ENCODE peak calls at places on chromosomes 7 and 10, in six cellular contexts. V is NCI-H146, J is kidney epithelial cell, W is heart right ventricle, E is colonic mucosa, T is SHP77. I is an unnamed sample.

GRCh38 chr10:61313460-61313859 is 139.7 kb downstream of the TMEM26 start:
- DNase-seq in V (no peak), J (no peak), W (no peak), E (no peak), T (no peak), I (no peak)

GRCh38 chr7:129014501-129015101 is 40.3 kb downstream of the TNPO3 start:
- DNase-seq in V (no peak), J (no peak), W (no peak), E (no peak), T (no peak), I (no peak)

GRCh38 chr7:76074972-76075370 is 27.1 kb downstream of the MDH2 start:
- DNase-seq in V (no peak), J (no peak), W (no peak), E (no peak), T (no peak), I (no peak)

GRCh38 chr7:121153995-121154394 is 165.5 kb downstream of the CPED1 start:
- DNase-seq in V (no peak), J (no peak), W (no peak), E (no peak), T (no peak), I (no peak)

GRCh38 chr7:4045975-4046374 is 636.1 kb upstream of the FOXK1 start:
- DNase-seq in V (no peak), J (no peak), W (no peak), E (no peak), T (no peak), I (no peak)

GRCh38 chr7:142332421-142332820 is 74.6 kb upstream of the PRSS58 start:
- DNase-seq in V (no peak), J (no peak), W (no peak), E (no peak), T (no peak), I (no peak)

GRCh38 chr10:79065853-79066252 is 2.9 kb upstream of the ZMIZ1 start:
- DNase-seq in V (no peak), J (no peak), W (peak), E (no peak), T (no peak), I (no peak)

GRCh38 chr7:120053390-120053961 is 219.5 kb upstream of the KCND2 start:
- DNase-seq in V (no peak), J (peak), W (no peak), E (no peak), T (no peak), I (no peak)

GRCh38 chr7:522938-523289 is 3.3 kb upstream of the PDGFA start:
- DNase-seq in V (no peak), J (no peak), W (no peak), E (no peak), T (no peak), I (no peak)

GRCh38 chr7:26423436-26423835 is 131.8 kb downstream of the SNX10 start:
- DNase-seq in V (no peak), J (no peak), W (no peak), E (no peak), T (no peak), I (peak)

GRCh38 chr10:77732213-77733003 is 94.8 kb upstream of the KCNMA1 start:
- DNase-seq in V (no peak), J (no peak), W (no peak), E (no peak), T (no peak), I (no peak)

GRCh38 chr7:25597881-25598456 is 369.7 kb upstream of the NPVF start:
- DNase-seq in V (no peak), J (no peak), W (no peak), E (no peak), T (no peak), I (no peak)

GRCh38 chr10:3780056-3780765 is 4.8 kb downstream of the KLF6 start:
- DNase-seq in V (no peak), J (no peak), W (no peak), E (peak), T (no peak), I (no peak)

GRCh38 chr7:3095046-3095445 is 51.4 kb upstream of the CARD11 start:
- DNase-seq in V (no peak), J (no peak), W (no peak), E (no peak), T (no peak), I (no peak)

GRCh38 chr7:47786557-47787248 is 161.6 kb downstream of the PKD1L1 start:
- DNase-seq in V (no peak), J (peak), W (peak), E (peak), T (peak), I (no peak)

GRCh38 chr10:31101123-31101522 is 69.5 kb upstream of the ZNF438 start:
- DNase-seq in V (no peak), J (peak), W (no peak), E (no peak), T (no peak), I (no peak)

GRCh38 chr10:10198388-10198787 is 819.3 kb upstream of the CELF2 start:
- DNase-seq in V (no peak), J (no peak), W (no peak), E (no peak), T (no peak), I (no peak)

GRCh38 chr7:51138121-51139085 is 178.2 kb downstream of the COBL start:
- DNase-seq in V (peak), J (no peak), W (no peak), E (no peak), T (no peak), I (peak)

GRCh38 chr10:78349165-78349516 is 315.5 kb downstream of the RPS24 start:
- DNase-seq in V (no peak), J (no peak), W (peak), E (no peak), T (no peak), I (no peak)

GRCh38 chr7:116588641-116589594 is 64.1 kb downstream of the CAV1 start:
- DNase-seq in V (peak), J (no peak), W (no peak), E (no peak), T (peak), I (peak)

GRCh38 chr7:80935971-80936370 is 17.1 kb upstream of the SEMA3C start:
- DNase-seq in V (no peak), J (no peak), W (no peak), E (no peak), T (no peak), I (no peak)

GRCh38 chr7:54546081-54546985 is 4.2 kb downstream of the VSTM2A start:
- DNase-seq in V (peak), J (no peak), W (no peak), E (no peak), T (peak), I (peak)

GRCh38 chr7:137970263-137970975 is 31.5 kb downstream of the CREB3L2 start:
- DNase-seq in V (no peak), J (no peak), W (peak), E (no peak), T (no peak), I (no peak)

GRCh38 chr10:47076949-47077348 is 165.7 kb downstream of the PTPN20 start:
- DNase-seq in V (no peak), J (peak), W (no peak), E (no peak), T (no peak), I (no peak)

GRCh38 chr7:130359276-130359857 is 14.8 kb downstream of the CPA5 start:
- DNase-seq in V (no peak), J (no peak), W (no peak), E (no peak), T (no peak), I (no peak)

GRCh38 chr10:80664071-80664680 is 126.5 kb downstream of the SH2D4B start:
- DNase-seq in V (peak), J (peak), W (peak), E (peak), T (peak), I (peak)

GRCh38 chr10:130771491-130771890 is 540.0 kb downstream of the TCERG1L start:
- DNase-seq in V (no peak), J (no peak), W (no peak), E (no peak), T (no peak), I (no peak)

GRCh38 chr10:121597504-121598241 is 571 bp downstream of the FGFR2 start:
- DNase-seq in V (peak), J (no peak), W (peak), E (no peak), T (no peak), I (no peak)

GRCh38 chr10:78277734-78278404 is 244.2 kb downstream of the RPS24 start:
- DNase-seq in V (no peak), J (no peak), W (peak), E (no peak), T (no peak), I (no peak)

GRCh38 chr7:104979167-104979841 is 34.7 kb upstream of the KMT2E start:
- DNase-seq in V (peak), J (no peak), W (no peak), E (peak), T (no peak), I (no peak)

GRCh38 chr10:22010973-22011408 is 7.5 kb upstream of the DNAJC1 start:
- DNase-seq in V (peak), J (no peak), W (no peak), E (no peak), T (no peak), I (no peak)

GRCh38 chr7:87935373-87935706 is 1.3 kb downstream of the ADAM22 start:
- DNase-seq in V (no peak), J (no peak), W (no peak), E (no peak), T (no peak), I (no peak)

GRCh38 chr10:102645388-102645740 is 1.1 kb downstream of the TRIM8 start:
- DNase-seq in V (peak), J (no peak), W (peak), E (peak), T (peak), I (peak)

GRCh38 chr7:97461596-97461995 is 270.3 kb upstream of the TAC1 start:
- DNase-seq in V (no peak), J (no peak), W (no peak), E (no peak), T (no peak), I (no peak)

GRCh38 chr7:117505238-117505637 is 25.4 kb downstream of the CFTR start:
- DNase-seq in V (no peak), J (no peak), W (no peak), E (no peak), T (no peak), I (no peak)

GRCh38 chr7:120741371-120742042 is 116.4 kb downstream of the TSPAN12 start:
- DNase-seq in V (peak), J (no peak), W (no peak), E (no peak), T (peak), I (peak)

I was measured in NCI-H510A treated with DMSO at 0.1 percent for 48 hours.